ENCODE peak calls at places on chromosome 13, in five cellular contexts. H is stimulated activated naive CD8-positive, alpha-beta T cell treated with anti-CD3 and anti-CD28 coated beads, Interleukin-15, Interleukin-2, amounts not matched to agents 100 U/mL and 50 U/mL, for 24 hours; Z is neural crest cell; Q is amygdala; F is tibial artery. M is an unnamed sample.

GRCh38 chr13:110005563-110005962 is 219.2 kb upstream of the IRS2 start:
- DNase-seq in H (no peak), Z (no peak), Q (no peak), F (no peak), M (no peak)

GRCh38 chr13:39599842-39600241 is 3.2 kb downstream of the LHFPL6 start:
- DNase-seq in H (no peak), Z (no peak), Q (no peak), F (no peak), M (no peak)

GRCh38 chr13:41763772-41764171 is 197.1 kb downstream of the VWA8 start:
- DNase-seq in H (no peak), Z (no peak), Q (no peak), F (no peak), M (peak)

GRCh38 chr13:39336207-39336606 is 266.8 kb downstream of the LHFPL6 start:
- DNase-seq in H (no peak), Z (no peak), Q (no peak), F (no peak), M (no peak)

GRCh38 chr13:111460548-111461444 is 140.4 kb downstream of the TEX29 start:
- DNase-seq in H (no peak), Z (peak), Q (no peak), F (no peak), M (no peak)

GRCh38 chr13:66425741-66426140 is 804.4 kb downstream of the PCDH9 start:
- DNase-seq in H (no peak), Z (no peak), Q (no peak), F (no peak), M (no peak)

GRCh38 chr13:112955956-112956355 is 13.1 kb upstream of the MCF2L start:
- DNase-seq in H (no peak), Z (no peak), Q (no peak), F (peak), M (no peak)

GRCh38 chr13:99226493-99226892 is 25.8 kb downstream of the UBAC2 start:
- DNase-seq in H (no peak), Z (no peak), Q (no peak), F (no peak), M (peak)

GRCh38 chr13:44104969-44105368 is 225.3 kb downstream of the LACC1 start:
- DNase-seq in H (no peak), Z (no peak), Q (no peak), F (no peak), M (no peak)

GRCh38 chr13:111873676-111874178 is 193.2 kb upstream of the SOX1 start:
- DNase-seq in H (no peak), Z (no peak), Q (no peak), F (peak), M (no peak)

GRCh38 chr13:93066187-93066586 is 160.4 kb upstream of the GPC6 start:
- DNase-seq in H (no peak), Z (no peak), Q (no peak), F (no peak), M (no peak)

GRCh38 chr13:55199132-55199531 is 1941.6 kb upstream of the PRR20A start:
- DNase-seq in H (no peak), Z (no peak), Q (no peak), F (no peak), M (no peak)

GRCh38 chr13:105774739-105775460 is 760.6 kb downstream of the EFNB2 start:
- DNase-seq in H (no peak), Z (no peak), Q (no peak), F (no peak), M (no peak)

GRCh38 chr13:40639226-40639681 is 27.2 kb downstream of the FOXO1 start:
- DNase-seq in H (no peak), Z (no peak), Q (no peak), F (no peak), M (no peak)

GRCh38 chr13:61180245-61180644 is 235.4 kb downstream of the PCDH20 start:
- DNase-seq in H (no peak), Z (no peak), Q (no peak), F (no peak), M (no peak)

GRCh38 chr13:99417151-99417820 is 84.0 kb upstream of the TM9SF2 start:
- DNase-seq in H (peak), Z (no peak), Q (no peak), F (no peak), M (no peak)

GRCh38 chr13:113125506-113126264 is 3.1 kb downstream of the F10 start:
- DNase-seq in H (no peak), Z (no peak), Q (no peak), F (peak), M (no peak)

GRCh38 chr13:19864018-19864338 is 529 bp upstream of the ZMYM5 start:
- DNase-seq in H (no peak), Z (peak), Q (peak), F (peak), M (peak)

GRCh38 chr13:113393226-113393571 is 29.3 kb upstream of the GRTP1 start:
- DNase-seq in H (peak), Z (no peak), Q (no peak), F (peak), M (no peak)

GRCh38 chr13:72782717-72783116 is 784 bp downstream of the PIBF1 start:
- DNase-seq in H (peak), Z (no peak), Q (no peak), F (no peak), M (peak)

GRCh38 chr13:39350461-39350881 is 252.5 kb downstream of the LHFPL6 start:
- DNase-seq in H (no peak), Z (no peak), Q (no peak), F (no peak), M (no peak)

GRCh38 chr13:57716295-57716694 is 84.8 kb downstream of the PCDH17 start:
- DNase-seq in H (no peak), Z (no peak), Q (no peak), F (no peak), M (no peak)

GRCh38 chr13:80727321-80727975 is 386.5 kb upstream of the SPRY2 start:
- DNase-seq in H (no peak), Z (no peak), Q (no peak), F (no peak), M (no peak)

GRCh38 chr13:91406619-91407018 is 8.2 kb downstream of the GPC5 start:
- DNase-seq in H (peak), Z (peak), Q (no peak), F (no peak), M (peak)

GRCh38 chr13:79736356-79736755 is 255.4 kb downstream of the NDFIP2 start:
- DNase-seq in H (no peak), Z (no peak), Q (no peak), F (no peak), M (no peak)

GRCh38 chr13:101412076-101412475 is 4.2 kb downstream of the NALCN start:
- DNase-seq in H (no peak), Z (no peak), Q (no peak), F (no peak), M (no peak)

GRCh38 chr13:20461481-20461859 is 64.2 kb downstream of the CRYL1 start:
- DNase-seq in H (peak), Z (no peak), Q (no peak), F (no peak), M (no peak)

GRCh38 chr13:110300090-110300815 is 6.7 kb downstream of the COL4A1 start:
- DNase-seq in H (no peak), Z (no peak), Q (no peak), F (no peak), M (no peak)

GRCh38 chr13:99501952-99502310 is 659 bp downstream of the TM9SF2 start:
- DNase-seq in H (no peak), Z (no peak), Q (no peak), F (no peak), M (peak)

GRCh38 chr13:46062190-46062589 is 9.6 kb upstream of the ZC3H13 start:
- DNase-seq in H (no peak), Z (no peak), Q (no peak), F (no peak), M (no peak)

GRCh38 chr13:44331446-44331845 is 42.2 kb upstream of the SERP2 start:
- DNase-seq in H (no peak), Z (no peak), Q (no peak), F (no peak), M (peak)

GRCh38 chr13:44068169-44068568 is 188.5 kb downstream of the LACC1 start:
- DNase-seq in H (no peak), Z (no peak), Q (no peak), F (no peak), M (no peak)

M was measured in erythroblast.